ENCODE peak calls at places on chromosome 6, in ten cellular contexts. H is GM23338; P is progenitor cell of endocrine pancreas; Z is CD8-positive, alpha-beta T cell; G is spleen; B is GM20000; O is fibroblast of the aortic adventitia; Y is AG10803; I is endothelial cell; N is PC-9. Q is an unnamed sample.
A peak's percentile ranks its signal among the peaks of the same experiment; 100 is the strongest.

GRCh38 chr6:56573142-56573541 is 69.5 kb downstream of the DST start:
- DNase-seq in H (no peak), P (no peak), Z (no peak), G (no peak), B (no peak), O (no peak), Y (no peak), I (no peak), N (no peak), Q (no peak)

GRCh38 chr6:5469101-5469846 is 208.0 kb downstream of the FARS2 start:
- DNase-seq in H (no peak), P (no peak), Z (no peak), G (no peak), B (no peak), O (no peak), Y (no peak), I (no peak), N (no peak), Q (no peak)

GRCh38 chr6:140923048-140923447 is 1209.7 kb upstream of the GJE1 start:
- DNase-seq in H (no peak), P (no peak), Z (no peak), G (no peak), B (no peak), O (peak; percentile 21), Y (no peak), I (no peak), N (no peak), Q (no peak)

GRCh38 chr6:56382416-56382940 is 135.1 kb upstream of the COL21A1 start:
- DNase-seq in H (no peak), P (no peak), Z (no peak), G (no peak), B (no peak), O (no peak), Y (no peak), I (no peak), N (no peak), Q (no peak)

GRCh38 chr6:135576055-135576454 is 78.5 kb upstream of the AHI1 start:
- DNase-seq in H (no peak), P (no peak), Z (no peak), G (no peak), B (no peak), O (peak; percentile 78), Y (peak; percentile 78), I (no peak), N (no peak), Q (no peak)

GRCh38 chr6:168734523-168734922 is 293.5 kb downstream of the SMOC2 start:
- DNase-seq in H (no peak), P (no peak), Z (no peak), G (no peak), B (no peak), O (no peak), Y (no peak), I (no peak), N (no peak), Q (no peak)

GRCh38 chr6:160330621-160331020 is 17.6 kb upstream of the SLC22A3 start:
- DNase-seq in H (no peak), P (no peak), Z (no peak), G (no peak), B (no peak), O (no peak), Y (peak; percentile 20), I (no peak), N (no peak), Q (no peak)

GRCh38 chr6:95087394-95088097 is 489.8 kb upstream of the MANEA start:
- DNase-seq in H (no peak), P (no peak), Z (no peak), G (no peak), B (no peak), O (peak; percentile 91), Y (peak; percentile 4), I (no peak), N (no peak), Q (no peak)

GRCh38 chr6:56807992-56808342 is 146.9 kb upstream of the BEND6 start:
- DNase-seq in H (peak; percentile 34), P (no peak), Z (no peak), G (no peak), B (no peak), O (no peak), Y (no peak), I (no peak), N (peak; percentile 40), Q (no peak)

GRCh38 chr6:7684843-7685242 is 41.1 kb upstream of the BMP6 start:
- DNase-seq in H (peak; percentile 84), P (no peak), Z (no peak), G (no peak), B (no peak), O (no peak), Y (no peak), I (no peak), N (no peak), Q (no peak)

GRCh38 chr6:166942393-166943168 is 13.8 kb downstream of the RNASET2 start:
- DNase-seq in H (no peak), P (no peak), Z (no peak), G (no peak), B (no peak), O (no peak), Y (no peak), I (no peak), N (no peak), Q (no peak)

GRCh38 chr6:52504778-52505127 is 72.1 kb downstream of the TRAM2 start:
- DNase-seq in H (no peak), P (no peak), Z (no peak), G (no peak), B (no peak), O (no peak), Y (no peak), I (no peak), N (no peak), Q (no peak)

GRCh38 chr6:87472525-87473418 is at the start of gene SLC35A1:
- DNase-seq in H (peak; percentile 89), P (peak; percentile 74), Z (peak; percentile 86), G (peak; percentile 97), B (peak; percentile 90), O (peak; percentile 84), Y (peak; percentile 73), I (peak; percentile 79), N (peak; percentile 49), Q (peak; percentile 85)

GRCh38 chr6:149043476-149044130 is 273.9 kb upstream of the TAB2 start:
- DNase-seq in H (peak; percentile 72), P (no peak), Z (no peak), G (no peak), B (peak; percentile 21), O (no peak), Y (no peak), I (peak; percentile 63), N (no peak), Q (peak; percentile 64)

GRCh38 chr6:127481628-127482027 is 22.4 kb upstream of the KIAA0408 start:
- DNase-seq in H (peak; percentile 17), P (no peak), Z (no peak), G (no peak), B (no peak), O (peak; percentile 81), Y (peak; percentile 30), I (no peak), N (peak; percentile 73), Q (no peak)

GRCh38 chr6:84777888-84778287 is 13.5 kb upstream of the TBX18 start:
- DNase-seq in H (no peak), P (no peak), Z (no peak), G (no peak), B (no peak), O (no peak), Y (peak; percentile 70), I (no peak), N (no peak), Q (no peak)

GRCh38 chr6:35140991-35141720 is at the start of gene TCP11:
- DNase-seq in H (peak; percentile 77), P (no peak), Z (peak; percentile 10), G (peak; percentile 79), B (peak; percentile 43), O (no peak), Y (peak; percentile 15), I (no peak), N (no peak), Q (peak; percentile 31)

GRCh38 chr6:79377830-79378460 is 143.5 kb upstream of the HMGN3 start:
- DNase-seq in H (peak; percentile 9), P (no peak), Z (no peak), G (no peak), B (peak; percentile 8), O (no peak), Y (no peak), I (no peak), N (no peak), Q (no peak)

DNA sequence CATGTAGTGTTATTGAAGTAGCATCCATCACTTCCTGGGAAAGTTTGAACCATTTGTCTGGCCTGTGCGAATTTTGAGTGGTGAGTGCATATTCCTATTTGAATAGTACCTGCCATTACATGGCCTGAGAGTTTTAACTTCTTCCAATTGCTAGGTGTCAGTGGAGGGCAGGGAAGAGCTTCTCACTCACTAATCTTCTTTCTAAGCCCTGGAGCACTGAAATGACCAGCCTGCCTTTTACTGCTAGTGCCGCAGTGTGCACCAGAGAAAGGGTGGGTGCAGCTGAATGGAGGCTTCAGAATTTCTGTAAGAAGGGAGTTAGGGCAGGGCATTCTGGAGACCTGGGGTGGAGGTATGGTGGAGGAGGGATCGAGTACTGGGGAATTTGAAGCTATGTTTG is 45.5 kb downstream of the RNF144B start:
- DNase-seq in H (no peak), P (no peak), Z (no peak), G (no peak), B (no peak), O (no peak), Y (no peak), I (no peak), N (no peak), Q (no peak)
- TF ChIP-seq CTCF in H (no peak), P (no peak), Z (no peak), G (no peak), B (no peak), O (no peak), Y (no peak), I (no peak), N (no peak), Q (no peak)

GRCh38 chr6:66558189-66558588 is 851.2 kb upstream of the EYS start:
- DNase-seq in H (peak; percentile 59), P (no peak), Z (no peak), G (no peak), B (no peak), O (no peak), Y (no peak), I (no peak), N (no peak), Q (no peak)
- TF ChIP-seq CTCF in H (peak; percentile 48), P (peak; percentile 17), Z (no peak), G (no peak), B (no peak), O (no peak), Y (no peak), I (peak; percentile 39), N (peak; percentile 54), Q (peak; percentile 36)

GRCh38 chr6:1474205-1474604 is 84.8 kb downstream of the FOXF2 start:
- DNase-seq in H (peak; percentile 19), P (no peak), Z (no peak), G (no peak), B (no peak), O (no peak), Y (no peak), I (no peak), N (no peak), Q (no peak)
- TF ChIP-seq CTCF in H (peak; percentile 36), P (peak; percentile 20), Z (no peak), G (no peak), B (no peak), O (no peak), Y (peak; percentile 11), I (peak; percentile 31), N (peak; percentile 13), Q (peak; percentile 28)

GRCh38 chr6:125753218-125753936 is 3.9 kb downstream of the HEY2 start:
- DNase-seq in H (peak; percentile 34), P (no peak), Z (no peak), G (no peak), B (peak; percentile 47), O (peak; percentile 72), Y (peak; percentile 25), I (no peak), N (no peak), Q (no peak)
- TF ChIP-seq CTCF in H (peak; percentile 75), P (peak; percentile 54), Z (peak; percentile 54), G (peak; percentile 30), B (peak; percentile 14), O (peak; percentile 38), Y (peak; percentile 53), I (peak; percentile 64), N (peak; percentile 79), Q (peak; percentile 46)

Q was measured in glutamatergic neuron.